ENCODE peak calls at places on chromosomes 1 and 21, in five cellular contexts. C is IMR-90, N is K562, T is SK-N-SH, K is MM.1S. G is an unnamed sample.

GRCh38 chr1:7384679-7385078 is 386.4 kb upstream of the VAMP3 start:
- DNase-seq in N (no peak), K (no peak), C (no peak), T (no peak), G (peak; percentile 7)

GRCh38 chr1:85297855-85298629 is 21.6 kb upstream of the BCL10 start:
- DNase-seq in K (no peak), T (no peak), C (peak; percentile 100), N (no peak), G (peak; percentile 67)

GRCh38 chr1:94025383-94026340 is 95.3 kb downstream of the ABCA4 start:
- DNase-seq in C (peak; percentile 79), K (no peak), N (peak; percentile 53), T (peak; percentile 74), G (peak; percentile 44)

GRCh38 chr21:44845418-44846200 is 27.7 kb upstream of the SUMO3 start:
- DNase-seq in N (peak; percentile 90), T (peak; percentile 92), K (peak; percentile 33), C (peak; percentile 24), G (peak; percentile 76)

GRCh38 chr1:150234309-150234646 is 1.6 kb downstream of the ANP32E start:
- DNase-seq in N (no peak), K (no peak), T (no peak), C (no peak), G (no peak)

GRCh38 chr21:44295163-44295601 is 4.7 kb upstream of the PFKL start:
- DNase-seq in K (no peak), N (no peak), C (no peak), T (no peak), G (no peak)

GRCh38 chr1:79133703-79134258 is 127.3 kb upstream of the ADGRL4 start:
- DNase-seq in T (no peak), C (no peak), N (no peak), K (no peak), G (no peak)

GRCh38 chr1:230855886-230856285 is 12.4 kb downstream of the C1orf198 start:
- DNase-seq in N (peak; percentile 31), T (no peak), K (no peak), C (peak; percentile 58), G (no peak)

GRCh38 chr1:160189649-160190625 is at the start of gene CASQ1:
- DNase-seq in C (peak; percentile 31), T (no peak), N (no peak), K (no peak), G (no peak)

GRCh38 chr1:233269656-233270055 is 25.9 kb downstream of the PCNX2 start:
- DNase-seq in C (peak; percentile 73), K (no peak), N (no peak), T (no peak), G (no peak)

GRCh38 chr1:21872445-21873079 is 60.5 kb downstream of the LDLRAD2 start:
- DNase-seq in N (no peak), K (no peak), T (no peak), C (no peak), G (no peak)

GRCh38 chr1:27336756-27337155 is 5.1 kb upstream of the SYTL1 start:
- DNase-seq in C (no peak), N (no peak), T (no peak), K (no peak), G (no peak)

GRCh38 chr21:45259206-45259795 is 28.4 kb downstream of the POFUT2 start:
- DNase-seq in K (no peak), T (peak; percentile 39), N (no peak), C (no peak), G (no peak)

GRCh38 chr1:71950579-71950978 is 331.8 kb downstream of the NEGR1 start:
- DNase-seq in T (no peak), N (no peak), K (no peak), C (no peak), G (no peak)

GRCh38 chr1:160167580-160167979 is 16.2 kb downstream of the ATP1A4 start:
- DNase-seq in C (peak; percentile 11), K (no peak), N (no peak), T (no peak), G (no peak)

GRCh38 chr1:224879404-224879803 is 50.1 kb upstream of the DNAH14 start:
- DNase-seq in C (peak; percentile 28), N (no peak), T (no peak), K (no peak), G (no peak)

GRCh38 chr1:17682403-17682802 is 72.7 kb upstream of the ACTL8 start:
- DNase-seq in T (peak; percentile 72), N (no peak), C (no peak), K (no peak), G (no peak)

GRCh38 chr1:236016083-236016482 is 48.8 kb downstream of the NID1 start:
- DNase-seq in K (no peak), N (no peak), T (no peak), C (peak; percentile 14), G (no peak)

GRCh38 chr1:23196627-23197328 is 20.5 kb downstream of the HTR1D start:
- DNase-seq in N (no peak), K (no peak), C (peak; percentile 98), T (no peak), G (no peak)

GRCh38 chr1:162913345-162913744 is 52.4 kb upstream of the CCDC190 start:
- DNase-seq in N (no peak), K (no peak), C (no peak), T (no peak), G (no peak)

GRCh38 chr1:209652873-209653401 is 712 bp upstream of the LAMB3 start:
- DNase-seq in N (peak; percentile 46), K (peak; percentile 94), C (peak; percentile 50), T (no peak), G (peak; percentile 97)

GRCh38 chr1:39173119-39173994 is 31.1 kb upstream of the MACF1 start:
- DNase-seq in C (no peak), T (no peak), K (no peak), N (no peak), G (no peak)

GRCh38 chr1:63593887-63594617 is 841 bp downstream of the PGM1 start:
- DNase-seq in N (no peak), K (peak; percentile 69), T (peak; percentile 77), C (peak; percentile 33), G (peak; percentile 87)

GRCh38 chr1:115671176-115672062 is 29.6 kb downstream of the VANGL1 start:
- DNase-seq in K (no peak), N (peak; percentile 23), C (peak; percentile 69), T (no peak), G (peak; percentile 85)

GRCh38 chr21:44749759-44750674 is 38.6 kb upstream of the TSPEAR start:
- DNase-seq in N (no peak), C (no peak), T (no peak), K (no peak), G (no peak)

GRCh38 chr1:215567491-215568286 is 585 bp downstream of the KCTD3 start:
- DNase-seq in N (peak; percentile 61), C (peak; percentile 46), K (peak; percentile 52), T (peak; percentile 77), G (peak; percentile 66)

GRCh38 chr1:77831566-77831965 is 52.1 kb downstream of the MIGA1 start:
- DNase-seq in T (no peak), K (no peak), N (no peak), C (peak; percentile 8), G (no peak)

GRCh38 chr1:205782627-205783470 is 7.6 kb upstream of the RAB29 start:
- DNase-seq in K (no peak), N (no peak), T (no peak), C (no peak), G (no peak)

GRCh38 chr1:239955431-239955830 is 136.3 kb upstream of the FMN2 start:
- DNase-seq in C (no peak), T (no peak), K (no peak), N (no peak), G (no peak)

GRCh38 chr1:239956230-239956629 is 135.5 kb upstream of the FMN2 start:
- DNase-seq in N (no peak), T (no peak), C (no peak), K (no peak), G (no peak)

GRCh38 chr1:239954836-239955235 is 136.8 kb upstream of the FMN2 start:
- DNase-seq in C (no peak), K (no peak), T (no peak), N (no peak), G (no peak)

GRCh38 chr1:239951518-239952130 is 140.1 kb upstream of the FMN2 start:
- DNase-seq in N (peak; percentile 44), C (peak; percentile 73), K (peak; percentile 83), T (peak; percentile 72), G (peak; percentile 73)

GRCh38 chr1:239952348-239953307 is 139.1 kb upstream of the FMN2 start:
- DNase-seq in K (peak; percentile 28), N (no peak), C (no peak), T (no peak), G (no peak)
- TF ChIP-seq CTCF in K (peak; percentile 69), N (peak; percentile 44), C (peak; percentile 31), T (peak; percentile 54), G (peak; percentile 21)

DNA sequence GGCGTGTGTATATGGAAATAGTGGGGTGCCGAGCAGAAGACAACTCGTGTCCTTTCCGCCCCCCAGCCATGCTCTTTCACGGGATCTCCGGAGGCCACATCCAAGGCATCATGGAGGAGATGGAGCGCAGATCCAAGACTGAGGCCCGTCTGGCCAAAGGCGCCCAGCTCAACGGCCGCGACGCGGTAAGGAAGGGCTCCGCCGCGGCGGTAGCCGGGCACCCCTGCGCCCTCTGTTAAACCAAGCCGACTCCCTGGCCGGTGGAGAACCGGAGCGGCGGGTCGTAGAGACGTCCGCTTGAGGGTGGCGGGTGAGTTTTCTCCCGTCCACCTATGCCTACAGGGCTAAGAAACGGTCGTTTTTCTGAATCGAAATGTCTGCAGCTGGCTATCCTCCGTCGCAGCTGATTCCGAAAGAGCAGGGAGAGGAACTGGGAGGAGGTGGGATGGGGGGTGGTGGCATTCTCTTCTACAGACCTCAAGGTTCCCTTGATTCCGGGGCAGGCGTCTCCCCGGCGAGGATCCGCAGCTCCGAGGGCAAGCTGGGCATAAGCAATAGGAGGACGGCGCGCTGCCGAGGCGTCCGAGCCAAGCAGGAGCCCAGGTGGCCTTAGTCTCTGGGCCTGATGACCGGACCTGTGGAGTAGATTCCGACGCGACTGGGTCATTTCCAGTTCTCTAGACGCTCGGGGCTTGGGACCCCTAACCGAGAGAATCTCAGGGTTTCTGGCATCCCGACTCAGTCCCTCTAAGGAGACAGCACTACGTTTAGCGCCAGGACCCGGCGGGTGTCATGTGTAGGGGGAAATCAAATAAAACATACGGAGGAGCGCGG is 858 bp downstream of the LHX9 start:
- DNase-seq in T (peak; percentile 53), K (peak; percentile 23), C (no peak), N (no peak), G (no peak)
- H3K9ac ChIP-seq in T (peak overlapping the region; percentile 79), K (no peak overlapping the region), C (no peak overlapping the region), N (no peak overlapping the region), G (no peak overlapping the region)

GRCh38 chr1:217063065-217063908 is 340.1 kb upstream of the ESRRG start:
- DNase-seq in T (no peak), N (no peak), K (no peak), C (no peak), G (peak; percentile 18)

GRCh38 chr1:217067642-217068041 is 344.4 kb upstream of the ESRRG start:
- DNase-seq in K (no peak), C (no peak), N (no peak), T (no peak), G (no peak)

GRCh38 chr1:217062566-217062965 is 339.3 kb upstream of the ESRRG start:
- DNase-seq in T (no peak), K (no peak), N (no peak), C (no peak), G (no peak)

GRCh38 chr1:217066794-217067193 is 343.6 kb upstream of the ESRRG start:
- DNase-seq in N (no peak), C (no peak), K (no peak), T (no peak), G (no peak)
- H3K4me1 ChIP-seq in N (no peaks in the 10 kb centered on the region), C (no peaks in the 10 kb centered on the region), K (no peaks in the 10 kb centered on the region), T (no peaks in the 10 kb centered on the region), G (no peaks in the 10 kb centered on the region)

GRCh38 chr1:66403031-66403731 is 130.8 kb upstream of the SGIP1 start:
- DNase-seq in N (no peak), C (no peak), K (no peak), T (no peak), G (no peak)
- TF ChIP-seq CTCF in N (no peak), C (no peak), K (peak; percentile 25), T (peak; percentile 10), G (no peak)

G was measured in colonic mucosa.